ENCODE peak calls at places on chromosome 11, in four cellular contexts. G, Q, O and L are unnamed samples.

GRCh38 chr11:68261006-68261405 is 10.8 kb downstream of the C11orf24 start:
- DNase-seq in G (no peak), Q (peak), O (no peak), L (no peak)

GRCh38 chr11:120182790-120183491 is 27.9 kb upstream of the OAF start:
- DNase-seq in G (no peak), Q (peak), O (no peak), L (no peak)

GRCh38 chr11:37390566-37390965 is 792.5 kb upstream of the RAG2 start:
- DNase-seq in G (no peak), Q (no peak), O (no peak), L (no peak)

GRCh38 chr11:46006418-46007070 is 84.1 kb downstream of the LARGE2 start:
- DNase-seq in G (peak), Q (no peak), O (peak), L (peak)

GRCh38 chr11:59216654-59217640 is 4.2 kb upstream of the MPEG1 start:
- DNase-seq in G (no peak), Q (no peak), O (peak), L (no peak)

GRCh38 chr11:65452806-65453490 is 30.4 kb downstream of the NEAT1 start:
- DNase-seq in G (peak), Q (no peak), O (peak), L (peak)

GRCh38 chr11:28123151-28123571 is 15.0 kb downstream of the METTL15 start:
- DNase-seq in G (peak), Q (no peak), O (peak), L (no peak)

GRCh38 chr11:110531056-110531756 is 101.5 kb downstream of the FDX1 start:
- DNase-seq in G (no peak), Q (no peak), O (peak), L (no peak)

GRCh38 chr11:66281001-66281400 is 3.0 kb downstream of the CNIH2 start:
- DNase-seq in G (peak), Q (no peak), O (no peak), L (no peak)

GRCh38 chr11:91773090-91773489 is 451.5 kb upstream of the FAT3 start:
- DNase-seq in G (peak), Q (peak), O (no peak), L (no peak)
- H3K18ac ChIP-seq in G (no peak), Q (no peak), O (no peak), L (no peak)

GRCh38 chr11:35976434-35976833 is 32.6 kb downstream of the LDLRAD3 start:
- DNase-seq in G (no peak), Q (no peak), O (no peak), L (no peak)

GRCh38 chr11:35974878-35975578 is 31.2 kb downstream of the LDLRAD3 start:
- DNase-seq in G (no peak), Q (no peak), O (no peak), L (no peak)

GRCh38 chr11:35978891-35979290 is 35.0 kb downstream of the LDLRAD3 start:
- DNase-seq in G (no peak), Q (no peak), O (no peak), L (no peak)

GRCh38 chr11:35980646-35981402 is 37.0 kb downstream of the LDLRAD3 start:
- DNase-seq in G (peak), Q (no peak), O (peak), L (peak)

DNA sequence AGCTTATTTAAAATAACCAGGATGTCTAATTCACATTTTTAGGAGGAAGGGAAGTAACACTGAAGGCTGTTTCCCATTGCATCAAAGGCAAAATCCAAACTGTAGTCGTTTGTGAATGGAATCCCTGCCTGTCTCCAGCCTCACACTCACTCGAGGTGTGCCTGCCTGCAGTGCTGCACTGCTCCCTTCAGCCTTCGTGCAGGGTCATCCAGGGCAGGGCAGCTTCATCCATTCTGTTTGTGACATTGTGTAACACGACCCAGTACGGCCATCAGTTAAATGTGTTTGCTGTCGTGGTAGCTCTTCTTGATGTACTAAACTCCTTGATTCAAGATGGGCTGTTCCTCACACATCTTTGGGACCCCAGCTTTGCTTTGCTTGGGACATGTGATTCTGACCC is 34.3 kb downstream of the LDLRAD3 start:
- DNase-seq in G (no peak), Q (no peak), O (no peak), L (no peak)
- H2AK5ac ChIP-seq in G (no peak), Q (no peak), O (peak), L (no peak)

GRCh38 chr11:33932721-33933120 is 40.8 kb upstream of the LMO2 start:
- DNase-seq in G (no peak), Q (no peak), O (no peak), L (no peak)
- H2AFZ ChIP-seq in G (no peak), Q (no peak), O (no peak), L (no peak)

DNA sequence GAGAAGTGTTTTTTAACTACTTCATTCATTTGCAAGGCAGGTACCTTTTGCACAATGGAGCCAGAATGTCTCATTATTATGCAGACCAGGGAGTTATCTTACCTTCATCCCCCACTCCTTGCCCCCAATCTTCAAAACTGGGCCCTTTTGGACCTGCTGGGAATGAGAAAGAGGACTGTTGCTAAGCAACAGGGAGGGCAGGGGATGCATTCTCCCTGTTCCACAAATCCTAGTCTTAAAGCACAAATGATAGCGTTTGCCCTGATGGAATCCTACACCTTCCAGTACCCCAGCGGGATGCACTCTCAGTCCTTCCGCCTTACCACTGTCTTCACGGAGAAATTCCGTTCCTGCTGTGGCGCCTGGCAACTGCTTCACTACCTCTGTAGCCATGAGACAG is 4.1 kb upstream of the KCNJ1 start:
- DNase-seq in G (no peak), Q (peak), O (no peak), L (no peak)
- H3K18ac ChIP-seq in G (no peak), Q (no peak), O (no peak), L (no peak)

GRCh38 chr11:57322881-57323467 is 1.8 kb downstream of the TNKS1BP1 start:
- DNase-seq in G (no peak), Q (no peak), O (no peak), L (peak)

GRCh38 chr11:57325735-57326048 is 940 bp upstream of the TNKS1BP1 start:
- DNase-seq in G (no peak), Q (no peak), O (no peak), L (peak)

GRCh38 chr11:57324886-57325734 is at the start of gene TNKS1BP1:
- DNase-seq in G (peak), Q (peak), O (peak), L (peak)

GRCh38 chr11:57323503-57324153 is 1.1 kb downstream of the TNKS1BP1 start:
- DNase-seq in G (peak), Q (no peak), O (peak), L (peak)

DNA sequence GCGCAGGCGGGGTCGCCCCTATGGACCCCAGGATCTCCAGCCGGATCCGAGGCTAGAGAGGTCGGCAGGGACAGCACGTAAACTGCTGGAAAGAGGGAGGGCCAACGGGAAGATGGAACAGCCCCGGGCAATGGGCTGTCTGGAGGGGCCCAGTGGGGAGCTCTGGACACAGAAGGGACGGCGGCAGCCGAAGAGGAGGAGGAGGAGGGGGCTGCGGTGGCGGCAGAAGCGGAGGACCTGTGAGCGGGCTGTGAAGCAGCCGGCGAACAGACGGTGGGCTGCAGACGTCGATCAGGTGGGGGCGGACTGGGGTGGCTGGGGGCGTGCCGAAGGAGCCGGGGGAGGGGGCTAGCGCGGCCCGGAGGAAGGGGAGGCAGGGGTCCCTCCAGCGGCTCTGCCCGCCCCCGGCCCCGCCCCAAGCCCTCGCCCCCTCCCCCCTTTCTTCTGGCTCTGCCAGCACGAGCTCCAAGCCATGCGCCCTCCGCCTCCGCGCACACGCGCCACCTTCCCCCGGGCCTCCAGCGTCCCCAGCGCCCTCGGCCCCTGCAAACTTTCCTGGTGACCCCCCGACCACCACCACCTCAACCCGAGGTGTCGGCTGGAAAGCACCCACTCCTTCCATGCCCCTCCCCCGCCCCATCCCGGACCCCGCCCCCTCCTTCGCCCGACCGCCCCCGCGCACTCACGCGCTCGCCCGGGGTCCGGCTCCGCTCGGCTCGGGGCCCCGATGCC is 432 bp downstream of the TNKS1BP1 start:
- DNase-seq in G (peak), Q (peak), O (peak), L (no peak)
- H2AK5ac ChIP-seq in G (no peak), Q (no peak), O (peak), L (peak)

GRCh38 chr11:122523841-122524531 is 131.5 kb upstream of the UBASH3B start:
- DNase-seq in G (no peak), Q (peak), O (no peak), L (no peak)
- H2AFZ ChIP-seq in G (no peak), Q (no peak), O (peak), L (no peak)

DNA sequence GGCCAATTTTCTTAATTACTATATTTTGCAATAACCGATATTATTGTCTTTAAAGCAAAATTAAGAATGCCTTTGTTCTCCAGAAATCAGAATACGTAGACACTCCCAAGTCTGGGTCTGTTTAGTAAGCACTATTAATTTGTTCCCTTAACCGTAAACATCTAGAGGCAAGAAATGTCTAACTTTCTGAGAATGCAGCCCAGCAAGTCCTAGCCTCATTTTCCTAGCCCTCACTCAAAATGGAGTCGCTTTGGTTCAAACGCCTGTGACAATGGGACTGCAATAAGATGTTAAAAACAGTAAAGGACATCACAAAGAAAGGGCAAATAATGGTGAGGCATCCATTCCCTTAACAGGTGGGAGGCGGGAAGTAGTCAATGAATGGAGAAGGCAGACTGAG is 280.7 kb downstream of the DLG2 start:
- DNase-seq in G (no peak), Q (no peak), O (no peak), L (peak)
- H3K18ac ChIP-seq in G (no peak), Q (no peak), O (no peak), L (no peak)

GRCh38 chr11:2148253-2149000 is 9.2 kb upstream of the IGF2 start:
- DNase-seq in G (no peak), Q (no peak), O (no peak), L (no peak)

GRCh38 chr11:2150206-2150847 is 10.7 kb downstream of the INS start:
- DNase-seq in G (peak), Q (no peak), O (peak), L (peak)

GRCh38 chr11:2151500-2152257 is 9.3 kb downstream of the INS start:
- DNase-seq in G (peak), Q (peak), O (peak), L (peak)

GRCh38 chr11:2147391-2147790 is 8.2 kb upstream of the IGF2 start:
- DNase-seq in G (no peak), Q (no peak), O (no peak), L (no peak)

DNA sequence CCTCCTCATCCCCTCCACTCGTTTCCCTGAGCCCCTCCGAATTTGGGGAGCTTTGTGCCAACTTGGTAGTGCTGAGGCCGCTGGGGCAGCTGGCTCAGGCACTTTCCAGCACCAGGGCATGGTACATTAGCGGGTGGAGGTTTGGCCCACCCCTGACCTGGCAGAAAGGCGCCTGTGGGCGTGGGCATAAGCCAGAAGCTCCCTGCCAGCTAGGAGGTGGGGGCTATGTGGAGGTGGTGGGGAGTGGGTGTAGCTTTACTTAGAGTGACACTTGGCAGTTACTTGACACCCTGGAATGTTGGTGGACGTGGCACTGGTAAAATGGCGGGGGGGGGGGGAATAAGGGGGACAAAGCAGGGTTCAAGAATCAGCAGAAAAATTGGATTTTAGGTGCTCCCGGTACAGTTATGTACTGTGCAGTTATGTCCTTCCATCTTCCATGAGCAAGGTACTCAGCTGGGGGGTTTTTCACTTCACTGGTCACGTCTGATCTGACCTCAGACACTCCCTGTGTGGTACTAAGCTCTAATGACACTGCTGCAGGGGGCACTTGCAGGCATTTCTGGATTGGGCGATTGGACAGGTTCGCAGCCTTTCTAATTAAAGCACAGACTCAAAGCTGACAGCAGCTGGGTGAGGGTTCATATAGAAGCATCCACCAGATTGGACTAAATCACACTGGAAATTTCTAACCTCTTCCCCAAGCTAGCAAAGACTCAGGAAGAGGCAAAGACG is 10.4 kb upstream of the IGF2 start:
- DNase-seq in G (no peak), Q (no peak), O (no peak), L (no peak)
- H2AK5ac ChIP-seq in G (no peak), Q (no peak), O (no peak), L (peak)